ENCODE peak calls at places on chromosomes 16 and 17, in four cellular contexts. One of them, this sample, is unnamed. For H3K36me3, the result is how much of the 10 kb centered on the place peaks cover.

GRCh38 chr16:138049-138417 is 440 bp downstream of the NPRL3 start:
- DNase-seq in MM.1S: peak
- DNase-seq in ascending aorta: no peak
- DNase-seq in right atrium auricular region: no peak
- DNase-seq in this sample: no peak

GRCh38 chr16:51155901-51156810 is 5.1 kb upstream of the SALL1 start:
- DNase-seq in MM.1S: no peak
- DNase-seq in ascending aorta: no peak
- DNase-seq in right atrium auricular region: no peak
- DNase-seq in this sample: no peak

GRCh38 chr17:47949951-47950350 is 7.7 kb downstream of the PRR15L start:
- DNase-seq in MM.1S: peak
- DNase-seq in ascending aorta: no peak
- DNase-seq in right atrium auricular region: no peak
- DNase-seq in this sample: no peak

GRCh38 chr17:29369831-29370735 is 20.1 kb upstream of the TAOK1 start:
- DNase-seq in MM.1S: peak
- DNase-seq in ascending aorta: no peak
- DNase-seq in right atrium auricular region: peak
- DNase-seq in this sample: no peak

GRCh38 chr17:29019475-29020181 is 13.8 kb upstream of the SEZ6 start:
- DNase-seq in MM.1S: no peak
- DNase-seq in ascending aorta: no peak
- DNase-seq in right atrium auricular region: no peak
- DNase-seq in this sample: no peak

GRCh38 chr17:1894753-1895339 is 65.0 kb downstream of the RPA1 start:
- DNase-seq in MM.1S: no peak
- DNase-seq in ascending aorta: no peak
- DNase-seq in right atrium auricular region: no peak
- DNase-seq in this sample: no peak

GRCh38 chr17:78341559-78342437 is 18.1 kb downstream of the SOCS3 start:
- DNase-seq in MM.1S: no peak
- DNase-seq in ascending aorta: peak
- DNase-seq in right atrium auricular region: no peak
- DNase-seq in this sample: no peak

GRCh38 chr17:42937712-42938596 is 26.3 kb downstream of the AARSD1 start:
- DNase-seq in MM.1S: peak
- DNase-seq in ascending aorta: no peak
- DNase-seq in right atrium auricular region: peak
- DNase-seq in this sample: no peak

GRCh38 chr16:22191089-22191965 is 14.8 kb upstream of the EEF2K start:
- DNase-seq in MM.1S: peak
- DNase-seq in ascending aorta: peak
- DNase-seq in right atrium auricular region: peak
- DNase-seq in this sample: peak

GRCh38 chr16:75402821-75403475 is 30.4 kb downstream of the CFDP1 start:
- DNase-seq in MM.1S: no peak
- DNase-seq in ascending aorta: no peak
- DNase-seq in right atrium auricular region: no peak
- DNase-seq in this sample: no peak

GRCh38 chr17:82524540-82524939 is 5.0 kb downstream of the FOXK2 start:
- DNase-seq in MM.1S: no peak
- DNase-seq in ascending aorta: no peak
- DNase-seq in right atrium auricular region: no peak
- DNase-seq in this sample: no peak

GRCh38 chr16:52016387-52016786 is 530.6 kb downstream of the TOX3 start:
- DNase-seq in MM.1S: no peak
- DNase-seq in ascending aorta: no peak
- DNase-seq in right atrium auricular region: no peak
- DNase-seq in this sample: no peak

GRCh38 chr17:42743595-42744282 is 1.1 kb downstream of the EZH1 start:
- DNase-seq in MM.1S: no peak
- DNase-seq in ascending aorta: no peak
- DNase-seq in right atrium auricular region: no peak
- DNase-seq in this sample: no peak

GRCh38 chr16:86185089-86185488 is 286.1 kb downstream of the IRF8 start:
- DNase-seq in MM.1S: no peak
- DNase-seq in ascending aorta: no peak
- DNase-seq in right atrium auricular region: no peak
- DNase-seq in this sample: no peak

GRCh38 chr17:74898376-74898946 is 5.0 kb upstream of the FADS6 start:
- DNase-seq in MM.1S: no peak
- DNase-seq in ascending aorta: no peak
- DNase-seq in right atrium auricular region: no peak
- DNase-seq in this sample: no peak

GRCh38 chr16:15576960-15577958 is 65.7 kb downstream of the MARF1 start:
- DNase-seq in MM.1S: no peak
- DNase-seq in ascending aorta: no peak
- DNase-seq in right atrium auricular region: no peak
- DNase-seq in this sample: no peak

GRCh38 chr16:57800213-57801097 is 1.8 kb downstream of the KIFC3 start:
- DNase-seq in MM.1S: no peak
- DNase-seq in ascending aorta: no peak
- DNase-seq in right atrium auricular region: no peak
- DNase-seq in this sample: no peak

GRCh38 chr17:56845934-56846333 is 12.0 kb downstream of the DGKE start:
- DNase-seq in MM.1S: no peak
- DNase-seq in ascending aorta: no peak
- DNase-seq in right atrium auricular region: no peak
- DNase-seq in this sample: no peak

GRCh38 chr16:76428858-76429257 is 151.7 kb downstream of the CNTNAP4 start:
- DNase-seq in MM.1S: no peak
- DNase-seq in ascending aorta: no peak
- DNase-seq in right atrium auricular region: no peak
- DNase-seq in this sample: no peak

DNA sequence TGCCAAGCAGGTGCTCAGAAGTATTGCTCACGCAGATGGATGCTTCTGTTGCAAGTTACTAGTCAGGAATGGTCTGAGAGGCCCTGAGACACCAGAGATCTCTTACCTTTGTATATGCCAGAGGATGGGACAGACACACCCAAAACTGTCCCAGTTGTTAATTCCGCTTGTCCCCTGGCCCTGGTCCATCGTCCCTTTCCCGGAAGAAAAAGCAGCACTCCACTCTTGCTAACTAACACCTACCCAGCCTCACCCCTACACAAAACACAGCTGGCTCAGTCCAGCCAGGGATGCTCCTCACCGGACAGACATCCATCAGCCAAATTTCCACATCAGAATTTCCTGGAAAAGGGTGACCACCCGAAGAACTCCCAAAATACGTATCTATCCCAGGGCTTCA is 2.0 kb downstream of the GAS7 start:
- DNase-seq in MM.1S: no peak
- DNase-seq in ascending aorta: no peak
- DNase-seq in right atrium auricular region: no peak
- DNase-seq in this sample: no peak
- H3K4me3 ChIP-seq in MM.1S: no peak
- H3K4me3 ChIP-seq in ascending aorta: no peak
- H3K4me3 ChIP-seq in right atrium auricular region: peak
- H3K4me3 ChIP-seq in this sample: peak

GRCh38 chr16:89275284-89275584 is 57.7 kb downstream of the ZNF778 start:
- DNase-seq in MM.1S: no peak
- DNase-seq in ascending aorta: no peak
- DNase-seq in right atrium auricular region: no peak
- DNase-seq in this sample: no peak
- H3K36me3 ChIP-seq in MM.1S: under half
- H3K36me3 ChIP-seq in ascending aorta: half or more
- H3K36me3 ChIP-seq in right atrium auricular region: half or more
- H3K36me3 ChIP-seq in this sample: under half

GRCh38 chr17:10195090-10195489 is 3.3 kb downstream of the GAS7 start:
- DNase-seq in MM.1S: no peak
- DNase-seq in ascending aorta: no peak
- DNase-seq in right atrium auricular region: no peak
- DNase-seq in this sample: no peak

GRCh38 chr17:10198509-10199249 is at the start of gene GAS7:
- DNase-seq in MM.1S: no peak
- DNase-seq in ascending aorta: no peak
- DNase-seq in right atrium auricular region: peak
- DNase-seq in this sample: no peak

GRCh38 chr17:10197362-10197720 is 1.1 kb downstream of the GAS7 start:
- DNase-seq in MM.1S: no peak
- DNase-seq in ascending aorta: no peak
- DNase-seq in right atrium auricular region: peak
- DNase-seq in this sample: no peak

GRCh38 chr17:10197721-10198508 is 491 bp downstream of the GAS7 start:
- DNase-seq in MM.1S: no peak
- DNase-seq in ascending aorta: no peak
- DNase-seq in right atrium auricular region: no peak
- DNase-seq in this sample: no peak

GRCh38 chr17:10196936-10197335 is 1.5 kb downstream of the GAS7 start:
- DNase-seq in MM.1S: no peak
- DNase-seq in ascending aorta: no peak
- DNase-seq in right atrium auricular region: no peak
- DNase-seq in this sample: no peak
- H3K4me3 ChIP-seq in MM.1S: no peak
- H3K4me3 ChIP-seq in ascending aorta: peak
- H3K4me3 ChIP-seq in right atrium auricular region: peak
- H3K4me3 ChIP-seq in this sample: peak

DNA sequence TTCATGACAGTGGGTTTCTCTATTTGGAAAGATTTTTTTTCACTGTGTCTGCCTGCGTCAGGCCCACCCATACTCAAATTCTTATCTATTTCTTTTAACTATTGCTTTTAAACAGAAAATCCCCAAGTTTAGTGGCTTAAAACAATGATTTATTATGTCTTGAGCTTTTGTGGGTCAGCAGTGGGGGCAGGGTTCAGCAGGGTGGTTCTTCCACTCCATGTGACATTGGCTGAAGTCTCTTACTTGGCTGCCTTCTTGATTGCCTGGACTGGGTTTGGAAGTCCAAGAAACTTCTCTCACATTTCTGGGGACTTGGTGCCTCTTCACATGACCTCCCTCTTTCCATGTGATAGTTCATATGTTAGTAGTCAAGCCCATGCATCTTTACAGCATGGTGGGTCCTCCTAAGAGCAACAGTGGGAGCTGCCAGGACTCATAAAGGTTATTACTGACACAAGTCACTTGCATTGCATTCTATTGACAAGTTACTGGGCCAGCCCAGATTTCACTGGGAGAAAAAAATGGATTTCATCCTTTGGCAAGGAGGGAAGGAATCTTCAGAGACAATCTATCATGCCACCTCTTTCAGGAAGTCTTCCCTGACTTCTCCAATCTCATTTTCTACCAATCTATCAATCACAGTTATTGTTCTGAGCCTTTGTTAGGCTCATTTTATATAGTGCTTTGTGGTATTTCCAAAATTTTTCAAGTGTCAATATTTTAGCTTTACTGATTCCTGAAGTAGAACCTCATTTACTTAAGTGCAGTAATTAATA is 436.1 kb downstream of the XYLT1 start:
- DNase-seq in MM.1S: no peak
- DNase-seq in ascending aorta: no peak
- DNase-seq in right atrium auricular region: no peak
- DNase-seq in this sample: no peak
- H3K36me3 ChIP-seq in MM.1S: under half
- H3K36me3 ChIP-seq in ascending aorta: under half
- H3K36me3 ChIP-seq in right atrium auricular region: under half
- H3K36me3 ChIP-seq in this sample: under half

GRCh38 chr17:70313031-70313430 is 143.7 kb downstream of the KCNJ2 start:
- DNase-seq in MM.1S: no peak
- DNase-seq in ascending aorta: no peak
- DNase-seq in right atrium auricular region: no peak
- DNase-seq in this sample: no peak

GRCh38 chr17:70313450-70313849 is 144.1 kb downstream of the KCNJ2 start:
- DNase-seq in MM.1S: no peak
- DNase-seq in ascending aorta: no peak
- DNase-seq in right atrium auricular region: no peak
- DNase-seq in this sample: no peak

GRCh38 chr17:70308619-70309018 is 139.3 kb downstream of the KCNJ2 start:
- DNase-seq in MM.1S: no peak
- DNase-seq in ascending aorta: no peak
- DNase-seq in right atrium auricular region: no peak
- DNase-seq in this sample: no peak

GRCh38 chr17:70307430-70307829 is 138.1 kb downstream of the KCNJ2 start:
- DNase-seq in MM.1S: no peak
- DNase-seq in ascending aorta: no peak
- DNase-seq in right atrium auricular region: no peak
- DNase-seq in this sample: no peak

GRCh38 chr17:70310251-70310672 is 140.9 kb downstream of the KCNJ2 start:
- DNase-seq in MM.1S: no peak
- DNase-seq in ascending aorta: no peak
- DNase-seq in right atrium auricular region: no peak
- DNase-seq in this sample: no peak
- H3K4me3 ChIP-seq in MM.1S: no peak
- H3K4me3 ChIP-seq in ascending aorta: no peak
- H3K4me3 ChIP-seq in right atrium auricular region: no peak
- H3K4me3 ChIP-seq in this sample: no peak

This sample was measured in vagina.